ENCODE peak calls at places on chromosomes 4 and X, in four cellular contexts. B is GM12878, U is K562, A is HepG2. L is an unnamed sample.

GRCh38 chr4:174520655-174521054 is 1.6 kb downstream of the HPGD start:
- DNase-seq in U (no peak), A (no peak), B (no peak), L (no peak)

GRCh38 chrX:15214614-15215013 is 55.3 kb downstream of the ASB9 start:
- DNase-seq in B (no peak), A (no peak), U (no peak), L (no peak)

GRCh38 chr4:80202190-80202711 is 4.9 kb downstream of the PRDM8 start:
- DNase-seq in A (no peak), B (no peak), U (no peak), L (no peak)

GRCh38 chrX:56765816-56766553 is 36.9 kb downstream of the NBDY start:
- DNase-seq in U (no peak), A (no peak), B (no peak), L (no peak)

GRCh38 chr4:137524642-137525384 is 7.5 kb downstream of the PCDH18 start:
- DNase-seq in U (no peak), A (no peak), B (no peak), L (no peak)

GRCh38 chr4:2954358-2955185 is 8.6 kb downstream of the NOP14 start:
- DNase-seq in A (no peak), U (peak), B (peak), L (peak)

GRCh38 chr4:8594097-8595038 is 1.8 kb downstream of the CPZ start:
- DNase-seq in B (peak), A (peak), U (peak), L (peak)

GRCh38 chr4:172962564-172963353 is 205.9 kb upstream of the GALNT7 start:
- DNase-seq in A (no peak), B (no peak), U (no peak), L (no peak)

GRCh38 chrX:153900806-153901752 is 3.4 kb upstream of the AVPR2 start:
- DNase-seq in A (no peak), B (peak), U (peak), L (peak)

GRCh38 chrX:115616943-115617563 is 56.1 kb downstream of the PLS3 start:
- DNase-seq in U (no peak), B (peak), A (no peak), L (peak)

GRCh38 chr4:1851575-1852415 is 4.2 kb downstream of the LETM1 start:
- DNase-seq in B (no peak), A (no peak), U (peak), L (no peak)

GRCh38 chr4:91058345-91058744 is 931.2 kb downstream of the CCSER1 start:
- DNase-seq in A (no peak), U (no peak), B (no peak), L (no peak)

GRCh38 chr4:41410049-41410448 is 127.9 kb upstream of the LIMCH1 start:
- DNase-seq in B (no peak), U (no peak), A (no peak), L (no peak)

GRCh38 chr4:74942918-74943253 is 10.0 kb downstream of the PARM1 start:
- DNase-seq in B (no peak), A (no peak), U (no peak), L (no peak)

DNA sequence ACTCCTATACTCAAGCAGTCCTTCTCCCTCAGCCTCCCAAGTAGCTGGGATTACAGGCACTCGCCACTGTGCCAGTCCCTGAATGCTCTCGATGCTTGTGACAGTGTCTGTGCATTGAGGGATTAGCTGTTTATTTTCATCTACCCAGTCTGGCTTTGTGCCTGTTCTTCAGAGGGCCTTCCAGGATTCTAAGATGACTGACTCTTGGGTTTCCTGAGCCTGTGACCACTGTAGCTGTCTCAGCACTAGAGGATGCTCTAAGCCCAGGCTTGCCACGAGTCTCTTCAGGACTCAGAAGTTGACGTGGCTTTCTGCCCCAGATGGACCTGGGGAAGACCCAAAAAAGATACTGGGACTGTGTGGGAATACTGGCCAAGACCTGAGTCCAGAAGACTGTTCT is 201.4 kb downstream of the ARHGAP10 start:
- DNase-seq in U (no peak), A (no peak), B (no peak), L (no peak)
- TF ChIP-seq MAX in U (no peak), A (no peak), B (no peak), L (no peak)

GRCh38 chrX:13750812-13751211 is 16.3 kb downstream of the OFD1 start:
- DNase-seq in U (no peak), B (no peak), A (no peak), L (no peak)
- TF ChIP-seq NFIC in U (no peak), B (peak), A (no peak), L (no peak)

GRCh38 chrX:19888419-19888879 is 1.0 kb upstream of the SH3KBP1 start:
- DNase-seq in B (no peak), U (peak), A (peak), L (peak)
- TF ChIP-seq MAX in B (no peak), U (no peak), A (no peak), L (no peak)

GRCh38 chrX:20488473-20488872 is 221.8 kb upstream of the RPS6KA3 start:
- DNase-seq in U (no peak), A (no peak), B (no peak), L (no peak)
- TF ChIP-seq NFIC in U (no peak), A (no peak), B (no peak), L (no peak)

GRCh38 chrX:40012039-40012799 is 85.5 kb downstream of the BCOR start:
- DNase-seq in B (no peak), A (peak), U (no peak), L (no peak)
- TF ChIP-seq MAX in B (no peak), A (peak), U (no peak), L (no peak)

GRCh38 chr4:56424697-56425514 is 10.5 kb downstream of the PPAT start:
- DNase-seq in A (no peak), U (peak), B (no peak), L (peak)

GRCh38 chr4:56425518-56425917 is 9.9 kb downstream of the PPAT start:
- DNase-seq in A (no peak), U (no peak), B (no peak), L (no peak)

GRCh38 chr4:56424176-56424575 is 11.2 kb downstream of the PPAT start:
- DNase-seq in A (no peak), B (no peak), U (no peak), L (no peak)

GRCh38 chr4:56430203-56430602 is 5.2 kb downstream of the PPAT start:
- DNase-seq in A (no peak), U (no peak), B (no peak), L (no peak)

GRCh38 chr4:56426273-56426672 is 9.1 kb downstream of the PPAT start:
- DNase-seq in U (no peak), B (no peak), A (no peak), L (no peak)
- TF ChIP-seq NFIC in U (no peak), B (no peak), A (no peak), L (no peak)

GRCh38 chr4:148774134-148774533 is 331.9 kb upstream of the NR3C2 start:
- DNase-seq in U (no peak), A (no peak), B (no peak), L (no peak)
- TF ChIP-seq MAX in U (no peak), A (no peak), B (no peak), L (no peak)

GRCh38 chr4:105785792-105786191 is 77.2 kb downstream of the GSTCD start:
- DNase-seq in U (no peak), B (no peak), A (no peak), L (no peak)

GRCh38 chr4:105784761-105785160 is 76.2 kb downstream of the GSTCD start:
- DNase-seq in A (no peak), U (no peak), B (no peak), L (no peak)

DNA sequence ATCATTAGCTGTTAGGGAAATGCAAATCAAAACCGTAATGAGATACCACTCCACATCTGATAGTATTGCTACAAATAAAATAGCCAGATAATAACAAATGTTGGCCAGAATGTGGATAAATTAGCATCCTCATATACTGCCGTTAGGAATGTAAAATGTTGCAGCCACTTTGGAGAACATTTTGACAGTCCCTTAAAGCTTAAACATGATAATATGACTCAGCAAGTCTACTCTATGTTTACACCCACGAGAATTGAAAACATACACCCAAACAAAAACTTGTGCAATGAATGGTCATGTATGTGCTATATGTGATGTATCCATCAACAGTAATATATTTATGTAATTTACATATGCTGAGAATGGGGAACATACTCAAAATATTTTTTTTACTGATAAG is 78.2 kb downstream of the GSTCD start:
- DNase-seq in B (no peak), U (no peak), A (no peak), L (no peak)
- TF ChIP-seq NFIC in B (no peak), U (no peak), A (no peak), L (no peak)

L was measured in SK-N-SH.